ENCODE peak calls at places on chromosome 17, in eight cellular contexts. One of them, this sample, is unnamed.

GRCh38 chr17:80446645-80447405 is 29.6 kb downstream of the NPTX1 start:
- DNase-seq in lower leg skin: no peak
- DNase-seq in heart left ventricle: no peak
- DNase-seq in choroid plexus epithelial cell: no peak
- DNase-seq in mammary epithelial cell: peak; percentile 15
- DNase-seq in cardiac fibroblast: peak; percentile 24
- DNase-seq in Peyer's patch: no peak
- DNase-seq in AG04449: no peak
- DNase-seq in this sample: peak; percentile 37

GRCh38 chr17:5544115-5544514 is 40.2 kb downstream of the NLRP1 start:
- DNase-seq in lower leg skin: no peak
- DNase-seq in Peyer's patch: no peak
- DNase-seq in heart left ventricle: no peak
- DNase-seq in mammary epithelial cell: no peak
- DNase-seq in AG04449: no peak
- DNase-seq in cardiac fibroblast: no peak
- DNase-seq in choroid plexus epithelial cell: no peak
- DNase-seq in this sample: no peak

GRCh38 chr17:76367647-76368046 is 13.9 kb upstream of the PRPSAP1 start:
- DNase-seq in Peyer's patch: no peak
- DNase-seq in cardiac fibroblast: no peak
- DNase-seq in AG04449: no peak
- DNase-seq in heart left ventricle: no peak
- DNase-seq in mammary epithelial cell: no peak
- DNase-seq in lower leg skin: no peak
- DNase-seq in choroid plexus epithelial cell: no peak
- DNase-seq in this sample: no peak

GRCh38 chr17:80023261-80024205 is 12.1 kb downstream of the TBC1D16 start:
- DNase-seq in lower leg skin: no peak
- DNase-seq in choroid plexus epithelial cell: no peak
- DNase-seq in heart left ventricle: peak; percentile 55
- DNase-seq in AG04449: no peak
- DNase-seq in Peyer's patch: no peak
- DNase-seq in cardiac fibroblast: no peak
- DNase-seq in mammary epithelial cell: no peak
- DNase-seq in this sample: no peak

GRCh38 chr17:60562421-60562820 is 36.4 kb upstream of the APPBP2 start:
- DNase-seq in choroid plexus epithelial cell: peak; percentile 17
- DNase-seq in cardiac fibroblast: no peak
- DNase-seq in lower leg skin: no peak
- DNase-seq in AG04449: no peak
- DNase-seq in mammary epithelial cell: no peak
- DNase-seq in Peyer's patch: no peak
- DNase-seq in heart left ventricle: no peak
- DNase-seq in this sample: no peak

GRCh38 chr17:83117594-83117993 is 38.2 kb downstream of the METRNL start:
- DNase-seq in choroid plexus epithelial cell: no peak
- DNase-seq in cardiac fibroblast: no peak
- DNase-seq in heart left ventricle: no peak
- DNase-seq in lower leg skin: no peak
- DNase-seq in mammary epithelial cell: no peak
- DNase-seq in AG04449: no peak
- DNase-seq in Peyer's patch: no peak
- DNase-seq in this sample: no peak

GRCh38 chr17:48526986-48527741 is 3.6 kb downstream of the HOXB1 start:
- DNase-seq in mammary epithelial cell: no peak
- DNase-seq in cardiac fibroblast: no peak
- DNase-seq in Peyer's patch: no peak
- DNase-seq in AG04449: no peak
- DNase-seq in heart left ventricle: no peak
- DNase-seq in choroid plexus epithelial cell: no peak
- DNase-seq in lower leg skin: no peak
- DNase-seq in this sample: no peak

GRCh38 chr17:9002610-9003354 is 18.5 kb upstream of the NTN1 start:
- DNase-seq in Peyer's patch: no peak
- DNase-seq in AG04449: no peak
- DNase-seq in heart left ventricle: peak; percentile 68
- DNase-seq in cardiac fibroblast: no peak
- DNase-seq in mammary epithelial cell: peak; percentile 28
- DNase-seq in lower leg skin: no peak
- DNase-seq in choroid plexus epithelial cell: no peak
- DNase-seq in this sample: peak; percentile 23

GRCh38 chr17:4074831-4075495 is 67.9 kb downstream of the ZZEF1 start:
- DNase-seq in heart left ventricle: no peak
- DNase-seq in mammary epithelial cell: peak; percentile 25
- DNase-seq in Peyer's patch: no peak
- DNase-seq in lower leg skin: no peak
- DNase-seq in cardiac fibroblast: peak; percentile 64
- DNase-seq in choroid plexus epithelial cell: peak; percentile 76
- DNase-seq in AG04449: no peak
- DNase-seq in this sample: peak; percentile 61

GRCh38 chr17:75406222-75406615 is 741 bp upstream of the GRB2 start:
- DNase-seq in choroid plexus epithelial cell: peak; percentile 35
- DNase-seq in cardiac fibroblast: no peak
- DNase-seq in heart left ventricle: no peak
- DNase-seq in Peyer's patch: no peak
- DNase-seq in lower leg skin: no peak
- DNase-seq in mammary epithelial cell: no peak
- DNase-seq in AG04449: no peak
- DNase-seq in this sample: peak; percentile 24

GRCh38 chr17:56675876-56676660 is 82.6 kb downstream of the NOG start:
- DNase-seq in mammary epithelial cell: no peak
- DNase-seq in heart left ventricle: no peak
- DNase-seq in lower leg skin: no peak
- DNase-seq in choroid plexus epithelial cell: no peak
- DNase-seq in AG04449: no peak
- DNase-seq in cardiac fibroblast: no peak
- DNase-seq in Peyer's patch: no peak
- DNase-seq in this sample: no peak

GRCh38 chr17:41917192-41917591 is 1.6 kb downstream of the ACLY start:
- DNase-seq in cardiac fibroblast: peak; percentile 65
- DNase-seq in Peyer's patch: no peak
- DNase-seq in heart left ventricle: no peak
- DNase-seq in mammary epithelial cell: peak; percentile 62
- DNase-seq in AG04449: no peak
- DNase-seq in lower leg skin: peak; percentile 19
- DNase-seq in choroid plexus epithelial cell: peak; percentile 66
- DNase-seq in this sample: peak; percentile 34

GRCh38 chr17:48333034-48333491 is 97.0 kb downstream of the SKAP1 start:
- DNase-seq in AG04449: no peak
- DNase-seq in choroid plexus epithelial cell: peak; percentile 4
- DNase-seq in lower leg skin: no peak
- DNase-seq in heart left ventricle: no peak
- DNase-seq in mammary epithelial cell: peak; percentile 65
- DNase-seq in Peyer's patch: no peak
- DNase-seq in cardiac fibroblast: peak; percentile 41
- DNase-seq in this sample: peak; percentile 77

GRCh38 chr17:4604111-4604644 is 19.8 kb downstream of the SMTNL2 start:
- DNase-seq in AG04449: no peak
- DNase-seq in mammary epithelial cell: no peak
- DNase-seq in heart left ventricle: peak; percentile 88
- DNase-seq in lower leg skin: no peak
- DNase-seq in cardiac fibroblast: peak; percentile 40
- DNase-seq in Peyer's patch: no peak
- DNase-seq in choroid plexus epithelial cell: peak; percentile 89
- DNase-seq in this sample: peak; percentile 57

GRCh38 chr17:80755650-80756405 is 211.2 kb downstream of the RPTOR start:
- DNase-seq in mammary epithelial cell: no peak
- DNase-seq in lower leg skin: no peak
- DNase-seq in AG04449: no peak
- DNase-seq in choroid plexus epithelial cell: no peak
- DNase-seq in Peyer's patch: no peak
- DNase-seq in cardiac fibroblast: no peak
- DNase-seq in heart left ventricle: no peak
- DNase-seq in this sample: no peak

GRCh38 chr17:77035526-77035925 is 105.2 kb upstream of the SEC14L1 start:
- DNase-seq in Peyer's patch: no peak
- DNase-seq in AG04449: no peak
- DNase-seq in heart left ventricle: no peak
- DNase-seq in mammary epithelial cell: no peak
- DNase-seq in lower leg skin: no peak
- DNase-seq in choroid plexus epithelial cell: no peak
- DNase-seq in cardiac fibroblast: no peak
- DNase-seq in this sample: no peak

GRCh38 chr17:77206557-77206956 is 65.8 kb downstream of the SEC14L1 start:
- DNase-seq in heart left ventricle: no peak
- DNase-seq in choroid plexus epithelial cell: no peak
- DNase-seq in Peyer's patch: no peak
- DNase-seq in cardiac fibroblast: peak; percentile 55
- DNase-seq in lower leg skin: no peak
- DNase-seq in AG04449: no peak
- DNase-seq in mammary epithelial cell: no peak
- DNase-seq in this sample: no peak

DNA sequence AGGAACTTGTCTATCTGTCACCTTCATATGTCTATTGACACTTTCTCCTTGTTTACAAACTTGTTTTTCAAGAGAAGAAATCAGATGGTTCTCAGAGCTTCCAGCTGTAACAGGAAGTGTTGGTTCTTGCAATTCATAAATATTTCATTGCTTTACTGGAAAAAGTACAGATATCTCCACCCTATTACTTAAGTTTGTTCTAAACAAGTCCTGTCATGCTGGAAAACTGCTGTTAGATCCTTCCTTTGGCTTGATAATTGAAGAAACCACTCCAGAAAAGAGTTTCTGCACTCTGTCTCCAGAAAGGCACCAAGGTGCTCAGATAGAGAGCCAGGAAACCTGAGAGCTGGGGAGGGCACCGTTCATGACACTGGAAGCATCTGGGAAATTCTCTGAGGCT is 181.6 kb downstream of the DNAH9 start:
- DNase-seq in mammary epithelial cell: no peak
- DNase-seq in Peyer's patch: no peak
- DNase-seq in choroid plexus epithelial cell: no peak
- DNase-seq in heart left ventricle: no peak
- DNase-seq in lower leg skin: no peak
- DNase-seq in AG04449: no peak
- DNase-seq in cardiac fibroblast: no peak
- DNase-seq in this sample: peak; percentile 9
- H3K4me3 ChIP-seq in mammary epithelial cell: no peak overlapping the region
- H3K4me3 ChIP-seq in Peyer's patch: no peak overlapping the region
- H3K4me3 ChIP-seq in choroid plexus epithelial cell: no peak overlapping the region
- H3K4me3 ChIP-seq in heart left ventricle: no peak overlapping the region
- H3K4me3 ChIP-seq in lower leg skin: no peak overlapping the region
- H3K4me3 ChIP-seq in AG04449: no peak overlapping the region
- H3K4me3 ChIP-seq in cardiac fibroblast: no peak overlapping the region
- H3K4me3 ChIP-seq in this sample: no peak overlapping the region

GRCh38 chr17:34841467-34841866 is 119.8 kb downstream of the CCT6B start:
- DNase-seq in cardiac fibroblast: no peak
- DNase-seq in AG04449: no peak
- DNase-seq in Peyer's patch: no peak
- DNase-seq in lower leg skin: no peak
- DNase-seq in choroid plexus epithelial cell: no peak
- DNase-seq in mammary epithelial cell: no peak
- DNase-seq in heart left ventricle: no peak
- DNase-seq in this sample: no peak
- TF ChIP-seq CTCF in cardiac fibroblast: no peak
- TF ChIP-seq CTCF in AG04449: no peak
- TF ChIP-seq CTCF in Peyer's patch: no peak
- TF ChIP-seq CTCF in lower leg skin: no peak
- TF ChIP-seq CTCF in choroid plexus epithelial cell: no peak
- TF ChIP-seq CTCF in mammary epithelial cell: no peak
- TF ChIP-seq CTCF in heart left ventricle: no peak
- TF ChIP-seq CTCF in this sample: no peak

DNA sequence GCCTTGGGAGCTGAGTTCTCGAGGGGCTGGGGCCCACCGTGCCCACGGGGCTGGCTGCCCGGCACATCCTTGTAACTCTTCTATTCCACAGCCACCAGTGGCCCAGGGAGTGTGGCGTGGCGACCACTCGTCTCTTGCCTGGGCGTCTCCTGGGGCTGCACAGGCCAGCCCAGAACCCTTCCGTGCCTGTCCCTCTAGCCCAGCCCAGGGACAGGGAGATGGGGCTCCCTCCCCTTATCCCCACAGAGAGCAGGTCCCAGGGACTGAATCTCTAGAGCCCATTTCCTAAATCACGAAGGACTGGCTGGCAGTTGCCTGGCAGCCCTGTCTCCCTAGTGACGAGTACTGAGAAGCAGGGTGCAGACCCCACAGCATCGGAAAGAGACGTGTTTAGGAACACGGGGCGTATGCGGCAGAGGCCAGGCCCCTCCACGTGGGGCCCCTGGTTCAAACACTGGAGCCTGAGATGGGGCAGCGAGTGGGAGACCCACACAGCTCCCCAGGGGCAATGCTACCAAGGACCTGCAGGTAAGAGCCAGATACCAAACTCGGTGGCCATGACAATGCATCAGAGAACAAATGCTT is 51.0 kb downstream of the TIMM22 start:
- DNase-seq in cardiac fibroblast: no peak
- DNase-seq in mammary epithelial cell: no peak
- DNase-seq in lower leg skin: no peak
- DNase-seq in heart left ventricle: peak; percentile 51
- DNase-seq in AG04449: no peak
- DNase-seq in Peyer's patch: no peak
- DNase-seq in choroid plexus epithelial cell: no peak
- DNase-seq in this sample: no peak
- H3K4me3 ChIP-seq in cardiac fibroblast: no peak overlapping the region
- H3K4me3 ChIP-seq in mammary epithelial cell: no peak overlapping the region
- H3K4me3 ChIP-seq in lower leg skin: no peak overlapping the region
- H3K4me3 ChIP-seq in heart left ventricle: no peak overlapping the region
- H3K4me3 ChIP-seq in AG04449: no peak overlapping the region
- H3K4me3 ChIP-seq in Peyer's patch: no peak overlapping the region
- H3K4me3 ChIP-seq in choroid plexus epithelial cell: no peak overlapping the region
- H3K4me3 ChIP-seq in this sample: no peak overlapping the region

GRCh38 chr17:66858182-66859083 is 23.5 kb downstream of the CACNG5 start:
- DNase-seq in cardiac fibroblast: no peak
- DNase-seq in lower leg skin: no peak
- DNase-seq in Peyer's patch: no peak
- DNase-seq in AG04449: no peak
- DNase-seq in choroid plexus epithelial cell: no peak
- DNase-seq in heart left ventricle: no peak
- DNase-seq in mammary epithelial cell: no peak
- DNase-seq in this sample: no peak

GRCh38 chr17:66850692-66851091 is 15.8 kb downstream of the CACNG5 start:
- DNase-seq in lower leg skin: no peak
- DNase-seq in mammary epithelial cell: no peak
- DNase-seq in Peyer's patch: no peak
- DNase-seq in cardiac fibroblast: no peak
- DNase-seq in AG04449: no peak
- DNase-seq in choroid plexus epithelial cell: peak; percentile 19
- DNase-seq in heart left ventricle: no peak
- DNase-seq in this sample: no peak

GRCh38 chr17:66860204-66860603 is 25.3 kb downstream of the CACNG5 start:
- DNase-seq in AG04449: no peak
- DNase-seq in lower leg skin: no peak
- DNase-seq in cardiac fibroblast: no peak
- DNase-seq in heart left ventricle: no peak
- DNase-seq in Peyer's patch: no peak
- DNase-seq in choroid plexus epithelial cell: no peak
- DNase-seq in mammary epithelial cell: no peak
- DNase-seq in this sample: no peak

GRCh38 chr17:66849851-66850580 is 15.1 kb downstream of the CACNG5 start:
- DNase-seq in heart left ventricle: no peak
- DNase-seq in AG04449: no peak
- DNase-seq in mammary epithelial cell: no peak
- DNase-seq in cardiac fibroblast: no peak
- DNase-seq in lower leg skin: no peak
- DNase-seq in choroid plexus epithelial cell: no peak
- DNase-seq in Peyer's patch: no peak
- DNase-seq in this sample: no peak

DNA sequence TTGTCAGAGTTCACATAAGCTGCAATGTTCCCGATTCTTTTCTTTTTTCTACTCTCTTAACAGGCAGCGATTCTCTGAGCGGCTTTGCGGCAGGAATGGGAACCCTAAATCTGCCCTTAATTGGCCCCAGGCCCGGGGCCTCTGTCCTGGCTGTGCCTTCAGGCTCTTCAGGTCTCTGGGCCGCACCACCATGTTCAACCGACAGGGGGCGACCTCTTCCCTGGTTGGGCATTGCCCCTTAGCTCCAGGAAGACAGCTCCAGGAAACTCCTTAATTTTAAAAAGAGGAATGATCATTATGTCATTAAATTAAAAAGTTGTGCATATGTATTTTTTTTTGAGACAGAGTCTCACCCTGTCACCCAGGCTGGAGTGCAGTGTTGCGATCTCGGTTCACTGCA is 20.3 kb downstream of the CACNG5 start:
- DNase-seq in lower leg skin: no peak
- DNase-seq in heart left ventricle: no peak
- DNase-seq in cardiac fibroblast: peak; percentile 3
- DNase-seq in choroid plexus epithelial cell: no peak
- DNase-seq in AG04449: no peak
- DNase-seq in Peyer's patch: no peak
- DNase-seq in mammary epithelial cell: no peak
- DNase-seq in this sample: no peak
- TF ChIP-seq CTCF in lower leg skin: no peak
- TF ChIP-seq CTCF in heart left ventricle: peak; percentile 12
- TF ChIP-seq CTCF in cardiac fibroblast: peak; percentile 41
- TF ChIP-seq CTCF in choroid plexus epithelial cell: peak; percentile 18
- TF ChIP-seq CTCF in AG04449: peak; percentile 5
- TF ChIP-seq CTCF in Peyer's patch: no peak
- TF ChIP-seq CTCF in mammary epithelial cell: peak; percentile 18
- TF ChIP-seq CTCF in this sample: peak; percentile 10

This sample was measured in epithelial cell of esophagus.